ENCODE peak calls at places on chromosome 20, in five cellular contexts. Z is psoas muscle, S is astrocyte, X is esophagus muscularis mucosa, Q is RWPE1. D is an unnamed sample.

GRCh38 chr20:23086931-23087411 is 847 bp upstream of the CD93 start:
- DNase-seq in X (no peak), Q (no peak), S (no peak), Z (peak), D (peak)

GRCh38 chr20:3707508-3707899 is 4.9 kb downstream of the SIGLEC1 start:
- DNase-seq in Q (no peak), S (no peak), Z (peak), X (no peak), D (no peak)

GRCh38 chr20:35007413-35007812 is 51.7 kb downstream of the MYH7B start:
- DNase-seq in Z (no peak), S (no peak), X (no peak), Q (no peak), D (no peak)

GRCh38 chr20:53691060-53691810 is 97.6 kb upstream of the ZNF217 start:
- DNase-seq in Z (no peak), Q (peak), X (no peak), S (no peak), D (no peak)

GRCh38 chr20:52242237-52243230 is 51.0 kb upstream of the ZFP64 start:
- DNase-seq in Z (no peak), X (no peak), Q (peak), S (no peak), D (peak)

GRCh38 chr20:52972190-52972937 is at the start of gene TSHZ2:
- DNase-seq in X (peak), Q (peak), Z (peak), S (peak), D (no peak)

GRCh38 chr20:478949-479429 is 16.7 kb upstream of the TBC1D20 start:
- DNase-seq in Z (no peak), X (no peak), S (peak), Q (peak), D (no peak)

GRCh38 chr20:45392733-45393132 is 14.6 kb upstream of the TP53TG5 start:
- DNase-seq in Z (no peak), S (no peak), Q (no peak), X (no peak), D (no peak)

GRCh38 chr20:4763776-4764525 is 42.2 kb downstream of the PRND start:
- DNase-seq in S (no peak), X (no peak), Z (no peak), Q (no peak), D (peak)

GRCh38 chr20:6108330-6108729 is 14.5 kb downstream of the FERMT1 start:
- DNase-seq in Z (no peak), Q (no peak), X (no peak), S (no peak), D (no peak)

GRCh38 chr20:63554361-63555278 is 661 bp downstream of the FNDC11 start:
- DNase-seq in Q (no peak), X (no peak), S (no peak), Z (no peak), D (no peak)

GRCh38 chr20:24651171-24651972 is 181.9 kb downstream of the SYNDIG1 start:
- DNase-seq in X (no peak), Q (no peak), S (peak), Z (no peak), D (no peak)

GRCh38 chr20:41369673-41370072 is 3.1 kb upstream of the EMILIN3 start:
- DNase-seq in Q (no peak), S (no peak), Z (no peak), X (no peak), D (no peak)

GRCh38 chr20:36886859-36887778 is 11.2 kb downstream of the TLDC2 start:
- DNase-seq in S (peak), X (peak), Z (peak), Q (peak), D (peak)

GRCh38 chr20:63351811-63352591 is 9.1 kb downstream of the CHRNA4 start:
- DNase-seq in S (no peak), X (no peak), Q (no peak), Z (no peak), D (no peak)

GRCh38 chr20:41632896-41633295 is 14.7 kb upstream of the CHD6 start:
- DNase-seq in Z (no peak), S (peak), Q (no peak), X (no peak), D (no peak)

GRCh38 chr20:35588397-35588796 is 27.2 kb upstream of the SPAG4 start:
- DNase-seq in Z (peak), S (no peak), X (no peak), Q (no peak), D (no peak)

GRCh38 chr20:47677314-47678129 is 107.8 kb downstream of the SULF2 start:
- DNase-seq in S (peak), Z (no peak), Q (peak), X (no peak), D (no peak)

GRCh38 chr20:4483481-4483880 is 238.2 kb upstream of the PRND start:
- DNase-seq in Q (peak), X (no peak), Z (no peak), S (peak), D (no peak)

GRCh38 chr20:20134941-20135572 is 82.7 kb downstream of the CFAP61 start:
- DNase-seq in X (no peak), Q (no peak), S (no peak), Z (no peak), D (no peak)

GRCh38 chr20:4905612-4906011 is 95.7 kb downstream of the SLC23A2 start:
- DNase-seq in Q (no peak), X (no peak), S (no peak), Z (no peak), D (no peak)

GRCh38 chr20:42635699-42636411 is 553.9 kb downstream of the PTPRT start:
- DNase-seq in X (no peak), Q (no peak), S (no peak), Z (no peak), D (no peak)

GRCh38 chr20:55472704-55473103 is 532.6 kb downstream of the CBLN4 start:
- DNase-seq in Z (no peak), X (no peak), Q (peak), S (no peak), D (no peak)

GRCh38 chr20:59693587-59693986 is 89.2 kb downstream of the PHACTR3 start:
- DNase-seq in X (no peak), Q (no peak), S (no peak), Z (no peak), D (peak)

GRCh38 chr20:63740501-63741353 is 1.2 kb downstream of the SLC2A4RG start:
- DNase-seq in S (peak), Z (peak), Q (peak), X (peak), D (peak)

GRCh38 chr20:4173142-4173541 is 157.8 kb upstream of the RNF24 start:
- DNase-seq in S (no peak), X (no peak), Z (no peak), Q (no peak), D (no peak)

GRCh38 chr20:13348301-13349239 is 127.5 kb downstream of the ISM1 start:
- DNase-seq in X (no peak), Q (no peak), Z (no peak), S (no peak), D (no peak)

GRCh38 chr20:53608071-53608455 is 14.4 kb upstream of the ZNF217 start:
- DNase-seq in Q (no peak), X (no peak), S (no peak), Z (no peak), D (peak)

GRCh38 chr20:22371843-22372242 is 212.5 kb downstream of the FOXA2 start:
- DNase-seq in Z (no peak), S (no peak), X (no peak), Q (no peak), D (no peak)

GRCh38 chr20:24102749-24103148 is 114.2 kb upstream of the GGTLC1 start:
- DNase-seq in S (no peak), Q (peak), Z (no peak), X (no peak), D (no peak)

GRCh38 chr20:25032478-25033183 is 25.3 kb downstream of the ACSS1 start:
- DNase-seq in X (no peak), Q (no peak), Z (no peak), S (peak), D (no peak)

GRCh38 chr20:42484335-42484734 is 705.4 kb downstream of the PTPRT start:
- DNase-seq in Z (no peak), S (no peak), X (no peak), Q (no peak), D (no peak)

GRCh38 chr20:43914286-43914685 is 366 bp upstream of the TOX2 start:
- DNase-seq in Z (no peak), S (no peak), Q (peak), X (no peak), D (no peak)

GRCh38 chr20:20237093-20237959 is 130.6 kb upstream of the INSM1 start:
- DNase-seq in Q (peak), X (peak), Z (peak), S (no peak), D (no peak)

GRCh38 chr20:63941282-63942060 is 14.7 kb downstream of the UCKL1 start:
- DNase-seq in Z (peak), S (no peak), X (no peak), Q (peak), D (no peak)

GRCh38 chr20:63025534-63026331 is 19.0 kb upstream of the BHLHE23 start:
- DNase-seq in X (no peak), S (peak), Q (peak), Z (peak), D (no peak)

GRCh38 chr20:43537921-43538854 is 20.6 kb upstream of the SGK2 start:
- DNase-seq in Z (peak), X (no peak), Q (peak), S (peak), D (peak)

GRCh38 chr20:41256516-41256915 is 61.0 kb downstream of the ZHX3 start:
- DNase-seq in Z (no peak), Q (no peak), X (no peak), S (no peak), D (no peak)

GRCh38 chr20:36273414-36274247 is 32.5 kb upstream of the DLGAP4 start:
- DNase-seq in Z (peak), S (no peak), Q (peak), X (no peak), D (peak)

GRCh38 chr20:53827292-53827995 is 233.8 kb upstream of the ZNF217 start:
- DNase-seq in Q (no peak), X (no peak), S (no peak), Z (no peak), D (no peak)

DNA sequence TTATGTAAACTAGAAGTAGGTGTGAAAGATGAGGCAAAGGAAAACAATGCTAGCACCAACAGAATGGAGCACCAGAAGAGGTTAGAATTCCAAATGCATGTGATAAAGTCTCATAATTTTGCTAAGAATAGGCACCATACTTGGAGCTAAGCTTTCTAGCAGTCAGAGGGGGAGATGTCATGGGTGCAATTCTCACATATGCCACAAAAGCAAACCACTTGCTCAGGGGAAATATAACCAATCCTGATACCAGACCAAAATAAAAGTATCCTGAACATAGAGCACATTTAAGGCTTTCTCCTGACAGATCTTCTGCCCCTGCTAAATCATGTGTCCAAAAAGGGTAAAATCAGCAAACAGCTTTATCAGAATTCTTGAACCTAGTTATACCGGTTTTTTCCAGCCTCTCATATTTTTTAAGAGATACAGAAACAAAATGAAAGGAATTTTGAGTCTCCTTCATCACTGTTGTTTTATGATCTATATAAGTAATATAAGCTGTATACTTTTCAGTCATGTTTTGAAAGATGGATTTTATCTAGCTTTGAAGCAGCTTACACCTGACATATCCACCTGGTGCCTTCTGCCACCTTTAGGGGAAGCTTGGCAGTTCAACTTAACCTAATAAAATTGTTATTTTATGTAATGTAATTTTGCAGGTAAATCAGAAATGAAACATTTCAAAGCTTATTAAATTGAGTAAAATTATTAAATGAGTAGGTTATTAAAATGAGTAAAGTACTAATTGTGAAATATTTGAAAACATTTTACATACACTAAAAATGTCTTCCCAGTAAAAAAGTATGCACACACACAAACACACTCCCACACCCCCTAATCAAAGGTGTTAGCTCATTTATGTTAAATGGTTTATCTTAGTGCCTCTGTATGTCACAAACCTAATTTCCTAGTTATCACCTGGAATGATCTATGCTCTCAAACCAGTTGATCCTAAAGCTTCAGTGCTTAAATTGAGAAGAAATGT is 2.8 kb downstream of the SPO11 start:
- DNase-seq in S (no peak), Q (peak), X (no peak), Z (no peak), D (no peak)
- TF ChIP-seq CTCF in S (peak), Q (peak), X (no peak), Z (no peak), D (no peak)

DNA sequence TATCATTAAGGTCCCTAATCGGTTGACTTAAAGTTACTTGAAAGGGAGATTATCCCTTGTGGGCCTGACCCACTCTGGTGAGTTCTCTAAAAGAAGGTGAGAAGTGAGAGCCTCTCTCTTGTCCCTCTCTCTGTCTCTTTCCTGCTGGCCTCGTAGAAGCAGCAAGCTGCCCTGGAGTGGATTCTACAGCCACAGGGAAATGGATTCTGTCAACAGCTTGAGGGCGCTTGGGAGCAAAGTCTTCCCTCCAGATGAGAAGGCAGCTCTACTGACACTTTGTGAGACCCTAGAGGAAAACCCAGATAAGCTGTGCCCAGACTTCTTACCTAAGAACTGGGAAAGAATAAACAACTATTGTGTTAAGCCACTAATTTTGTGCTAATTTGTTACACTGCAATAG is 40.0 kb downstream of the ANKRD60 start:
- DNase-seq in X (no peak), Q (no peak), Z (no peak), S (no peak), D (no peak)
- TF ChIP-seq CTCF in X (no peak), Q (no peak), Z (no peak), S (no peak), D (peak)

GRCh38 chr20:33914871-33915270 is 78.8 kb upstream of the RALY start:
- DNase-seq in Z (no peak), S (peak), X (no peak), Q (peak), D (no peak)
- TF ChIP-seq CTCF in Z (no peak), S (no peak), X (no peak), Q (no peak), D (no peak)

DNA sequence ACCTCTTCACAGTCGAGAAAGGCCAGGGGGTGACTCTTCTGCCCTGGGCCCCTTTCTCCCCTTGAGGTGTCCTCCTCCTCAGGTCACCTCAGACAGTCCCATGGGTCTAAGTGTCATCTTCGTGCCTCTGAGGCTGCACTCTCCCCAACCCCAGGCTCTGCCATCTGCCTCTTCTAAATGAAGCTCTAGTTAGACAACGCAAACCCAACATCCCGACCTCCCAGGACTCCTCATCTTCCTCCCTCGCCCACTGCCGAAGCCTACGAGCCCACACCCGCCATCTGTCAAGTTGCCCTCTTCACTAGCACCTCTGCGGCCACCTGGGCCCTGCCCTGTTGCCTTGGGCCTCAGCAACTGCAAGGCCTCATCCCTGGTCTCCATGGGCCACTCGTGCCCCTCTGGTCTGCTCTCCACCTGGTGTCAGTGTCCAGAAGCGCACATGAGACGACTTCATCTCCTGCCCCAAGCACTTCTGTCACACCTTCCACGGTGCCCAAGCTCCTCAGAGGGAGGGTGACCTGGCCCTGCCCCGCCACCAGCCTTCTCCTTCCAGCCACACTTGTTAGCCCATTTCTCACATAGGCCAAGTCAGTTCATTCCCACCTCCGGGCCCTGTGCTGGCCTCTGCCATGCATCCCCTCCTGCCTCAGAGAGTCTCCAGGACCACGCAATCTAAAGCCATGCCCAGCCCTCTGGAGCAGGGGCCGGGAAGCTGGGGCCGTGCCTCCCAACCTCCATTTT is 53.8 kb downstream of the RRBP1 start:
- DNase-seq in X (no peak), S (no peak), Z (peak), Q (no peak), D (no peak)
- TF ChIP-seq CTCF in X (no peak), S (no peak), Z (no peak), Q (no peak), D (no peak)

DNA sequence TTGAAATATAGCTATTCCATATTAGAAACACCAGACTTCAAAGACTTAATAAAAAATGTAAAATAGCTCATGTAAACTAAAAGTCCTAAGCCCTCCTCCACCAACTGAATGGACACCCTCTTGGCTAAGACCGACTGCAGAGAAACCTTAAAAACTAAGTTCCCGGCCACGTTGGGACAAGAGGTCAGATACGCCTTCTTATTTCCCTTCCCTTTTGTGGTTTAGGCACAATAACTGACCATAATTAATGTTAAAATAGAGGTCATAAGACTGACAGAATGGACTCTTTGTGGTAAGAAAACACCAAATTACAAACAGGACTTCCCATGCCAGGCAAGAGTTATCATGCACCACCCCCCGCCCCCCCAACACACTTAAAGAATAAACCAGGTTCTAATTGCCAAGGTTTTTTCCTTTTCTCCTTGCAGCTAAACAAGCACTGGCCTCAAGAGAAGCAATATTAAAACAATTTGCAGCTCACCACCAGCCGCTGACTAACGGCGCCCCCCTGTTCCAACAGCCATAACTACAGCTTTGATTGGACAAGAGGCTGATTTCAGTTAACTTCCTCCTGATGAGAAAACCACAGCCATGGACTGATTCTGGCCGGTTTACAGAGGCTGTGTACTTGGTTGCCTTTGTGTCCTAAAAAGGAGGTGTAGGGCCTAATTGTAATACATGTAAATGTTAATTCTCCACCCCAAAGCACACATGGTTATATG is 10.7 kb upstream of the LAMP5 start:
- DNase-seq in X (peak), Z (no peak), Q (no peak), S (peak), D (no peak)
- TF ChIP-seq CTCF in X (no peak), Z (no peak), Q (no peak), S (no peak), D (peak)

GRCh38 chr20:31570021-31570463 is 35.0 kb upstream of the ID1 start:
- DNase-seq in Q (no peak), S (no peak), Z (no peak), X (no peak), D (no peak)

GRCh38 chr20:31573555-31574295 is 31.4 kb upstream of the ID1 start:
- DNase-seq in X (no peak), Q (no peak), S (no peak), Z (no peak), D (no peak)

GRCh38 chr20:31572701-31573554 is 32.2 kb upstream of the ID1 start:
- DNase-seq in Q (peak), X (peak), S (peak), Z (peak), D (peak)

GRCh38 chr20:31570735-31571617 is 34.1 kb upstream of the ID1 start:
- DNase-seq in Z (no peak), S (peak), Q (no peak), X (no peak), D (no peak)

GRCh38 chr20:31572042-31572700 is 32.9 kb upstream of the ID1 start:
- DNase-seq in Q (peak), Z (no peak), X (no peak), S (no peak), D (no peak)
- TF ChIP-seq CTCF in Q (no peak), Z (no peak), X (no peak), S (no peak), D (no peak)

GRCh38 chr20:8043687-8044278 is 24.2 kb upstream of the TMX4 start:
- DNase-seq in X (no peak), Z (no peak), S (peak), Q (peak), D (no peak)
- TF ChIP-seq CTCF in X (peak), Z (peak), S (peak), Q (peak), D (peak)

GRCh38 chr20:38926142-38926933 is at the start of gene FAM83D:
- DNase-seq in S (peak), Z (peak), X (peak), Q (peak), D (peak)
- TF ChIP-seq CTCF in S (no peak), Z (no peak), X (no peak), Q (peak), D (no peak)

GRCh38 chr20:50281831-50282591 is 91.4 kb downstream of the CEBPB start:
- DNase-seq in Q (no peak), Z (no peak), X (no peak), S (no peak), D (no peak)
- TF ChIP-seq CTCF in Q (no peak), Z (no peak), X (no peak), S (no peak), D (peak)

D was measured in osteocyte.